ENCODE peak calls at places on chromosome 6, in five cellular contexts. One of them, this sample, is unnamed. For H3K4me1 and H3K36me3, the result is how much of the 10 kb centered on the place peaks cover.

GRCh38 chr6:145813285-145814034 is 1.1 kb downstream of the FBXO30 start:
- DNase-seq in Panc1: peak
- DNase-seq in pancreas: no peak
- DNase-seq in heart left ventricle: no peak
- DNase-seq in K562: peak
- DNase-seq in this sample: no peak

GRCh38 chr6:37920667-37921066 is 101.1 kb downstream of the ZFAND3 start:
- DNase-seq in Panc1: peak
- DNase-seq in pancreas: no peak
- DNase-seq in heart left ventricle: no peak
- DNase-seq in K562: no peak
- DNase-seq in this sample: no peak

GRCh38 chr6:135280375-135281136 is 99.4 kb downstream of the MYB start:
- DNase-seq in Panc1: no peak
- DNase-seq in pancreas: no peak
- DNase-seq in heart left ventricle: no peak
- DNase-seq in K562: peak
- DNase-seq in this sample: no peak

GRCh38 chr6:160967833-160968232 is 23.7 kb upstream of the MAP3K4 start:
- DNase-seq in Panc1: no peak
- DNase-seq in pancreas: no peak
- DNase-seq in heart left ventricle: peak
- DNase-seq in K562: no peak
- DNase-seq in this sample: no peak

GRCh38 chr6:7045331-7045730 is 62.4 kb upstream of the RREB1 start:
- DNase-seq in Panc1: no peak
- DNase-seq in pancreas: no peak
- DNase-seq in heart left ventricle: no peak
- DNase-seq in K562: no peak
- DNase-seq in this sample: no peak

GRCh38 chr6:82570083-82570482 is 206.5 kb downstream of the TPBG start:
- DNase-seq in Panc1: no peak
- DNase-seq in pancreas: no peak
- DNase-seq in heart left ventricle: no peak
- DNase-seq in K562: no peak
- DNase-seq in this sample: no peak

GRCh38 chr6:137928286-137928685 is 61.2 kb downstream of the TNFAIP3 start:
- DNase-seq in Panc1: no peak
- DNase-seq in pancreas: no peak
- DNase-seq in heart left ventricle: no peak
- DNase-seq in K562: no peak
- DNase-seq in this sample: no peak

GRCh38 chr6:49151461-49151860 is 311.6 kb downstream of the MMUT start:
- DNase-seq in Panc1: no peak
- DNase-seq in pancreas: no peak
- DNase-seq in heart left ventricle: no peak
- DNase-seq in K562: no peak
- DNase-seq in this sample: no peak

GRCh38 chr6:118912646-118913045 is 18.7 kb downstream of the ASF1A start:
- DNase-seq in Panc1: no peak
- DNase-seq in pancreas: no peak
- DNase-seq in heart left ventricle: no peak
- DNase-seq in K562: no peak
- DNase-seq in this sample: no peak

GRCh38 chr6:41040101-41040910 is 1.3 kb upstream of the UNC5CL start:
- DNase-seq in Panc1: no peak
- DNase-seq in pancreas: no peak
- DNase-seq in heart left ventricle: no peak
- DNase-seq in K562: peak
- DNase-seq in this sample: no peak

GRCh38 chr6:498795-499231 is 107.3 kb downstream of the IRF4 start:
- DNase-seq in Panc1: no peak
- DNase-seq in pancreas: no peak
- DNase-seq in heart left ventricle: no peak
- DNase-seq in K562: no peak
- DNase-seq in this sample: no peak

GRCh38 chr6:49328051-49328450 is 135.0 kb downstream of the MMUT start:
- DNase-seq in Panc1: no peak
- DNase-seq in pancreas: no peak
- DNase-seq in heart left ventricle: no peak
- DNase-seq in K562: no peak
- DNase-seq in this sample: no peak

GRCh38 chr6:157682856-157683481 is 140.1 kb upstream of the SNX9 start:
- DNase-seq in Panc1: peak
- DNase-seq in pancreas: no peak
- DNase-seq in heart left ventricle: no peak
- DNase-seq in K562: no peak
- DNase-seq in this sample: no peak

GRCh38 chr6:28673800-28674671 is 148.4 kb downstream of the GPX5 start:
- DNase-seq in Panc1: no peak
- DNase-seq in pancreas: no peak
- DNase-seq in heart left ventricle: no peak
- DNase-seq in K562: no peak
- DNase-seq in this sample: peak

GRCh38 chr6:83511901-83512681 is at the start of gene PRSS35:
- DNase-seq in Panc1: no peak
- DNase-seq in pancreas: peak
- DNase-seq in heart left ventricle: peak
- DNase-seq in K562: peak
- DNase-seq in this sample: peak

GRCh38 chr6:160765412-160765811 is 63.4 kb downstream of the PLG start:
- DNase-seq in Panc1: no peak
- DNase-seq in pancreas: no peak
- DNase-seq in heart left ventricle: no peak
- DNase-seq in K562: no peak
- DNase-seq in this sample: no peak

GRCh38 chr6:131627724-131628682 is at the start of gene MED23:
- DNase-seq in Panc1: peak
- DNase-seq in pancreas: peak
- DNase-seq in heart left ventricle: peak
- DNase-seq in K562: peak
- DNase-seq in this sample: peak

GRCh38 chr6:41122373-41122772 is 31.8 kb downstream of the TREML1 start:
- DNase-seq in Panc1: no peak
- DNase-seq in pancreas: no peak
- DNase-seq in heart left ventricle: no peak
- DNase-seq in K562: no peak
- DNase-seq in this sample: no peak

GRCh38 chr6:143406673-143407072 is 43.8 kb downstream of the ADAT2 start:
- DNase-seq in Panc1: no peak
- DNase-seq in pancreas: no peak
- DNase-seq in heart left ventricle: no peak
- DNase-seq in K562: no peak
- DNase-seq in this sample: no peak

GRCh38 chr6:100105138-100105537 is 111.1 kb upstream of the MCHR2 start:
- DNase-seq in Panc1: no peak
- DNase-seq in pancreas: no peak
- DNase-seq in heart left ventricle: no peak
- DNase-seq in K562: no peak
- DNase-seq in this sample: no peak

GRCh38 chr6:54248994-54249393 is 59.2 kb upstream of the TINAG start:
- DNase-seq in Panc1: no peak
- DNase-seq in pancreas: no peak
- DNase-seq in heart left ventricle: no peak
- DNase-seq in K562: no peak
- DNase-seq in this sample: no peak

GRCh38 chr6:26195924-26196845 is 109.0 kb downstream of the HFE start:
- DNase-seq in Panc1: no peak
- DNase-seq in pancreas: no peak
- DNase-seq in heart left ventricle: no peak
- DNase-seq in K562: peak
- DNase-seq in this sample: peak

GRCh38 chr6:136365781-136366354 is 76.2 kb upstream of the BCLAF1 start:
- DNase-seq in Panc1: no peak
- DNase-seq in pancreas: no peak
- DNase-seq in heart left ventricle: peak
- DNase-seq in K562: no peak
- DNase-seq in this sample: no peak

GRCh38 chr6:77763124-77763523 is 110.3 kb downstream of the MEI4 start:
- DNase-seq in Panc1: no peak
- DNase-seq in pancreas: no peak
- DNase-seq in heart left ventricle: no peak
- DNase-seq in K562: no peak
- DNase-seq in this sample: no peak

GRCh38 chr6:126721581-126722145 is 381.7 kb downstream of the CENPW start:
- DNase-seq in Panc1: peak
- DNase-seq in pancreas: no peak
- DNase-seq in heart left ventricle: no peak
- DNase-seq in K562: no peak
- DNase-seq in this sample: no peak

GRCh38 chr6:7821426-7821825 is 89.2 kb downstream of the TXNDC5 start:
- DNase-seq in Panc1: no peak
- DNase-seq in pancreas: no peak
- DNase-seq in heart left ventricle: no peak
- DNase-seq in K562: no peak
- DNase-seq in this sample: no peak

GRCh38 chr6:2552648-2553154 is 198.0 kb downstream of the MYLK4 start:
- DNase-seq in Panc1: no peak
- DNase-seq in pancreas: no peak
- DNase-seq in heart left ventricle: no peak
- DNase-seq in K562: no peak
- DNase-seq in this sample: no peak

GRCh38 chr6:53230775-53231467 is 82.3 kb upstream of the GCM1 start:
- DNase-seq in Panc1: no peak
- DNase-seq in pancreas: no peak
- DNase-seq in heart left ventricle: no peak
- DNase-seq in K562: no peak
- DNase-seq in this sample: no peak

GRCh38 chr6:70221025-70221714 is 81.7 kb downstream of the COL9A1 start:
- DNase-seq in Panc1: peak
- DNase-seq in pancreas: no peak
- DNase-seq in heart left ventricle: no peak
- DNase-seq in K562: peak
- DNase-seq in this sample: peak

GRCh38 chr6:83696674-83697073 is 12.2 kb downstream of the SNAP91 start:
- DNase-seq in Panc1: no peak
- DNase-seq in pancreas: no peak
- DNase-seq in heart left ventricle: no peak
- DNase-seq in K562: no peak
- DNase-seq in this sample: no peak

GRCh38 chr6:127457444-127458064 is 1.6 kb downstream of the KIAA0408 start:
- DNase-seq in Panc1: no peak
- DNase-seq in pancreas: no peak
- DNase-seq in heart left ventricle: no peak
- DNase-seq in K562: no peak
- DNase-seq in this sample: no peak

GRCh38 chr6:141552463-141552862 is 580.3 kb upstream of the GJE1 start:
- DNase-seq in Panc1: peak
- DNase-seq in pancreas: no peak
- DNase-seq in heart left ventricle: no peak
- DNase-seq in K562: no peak
- DNase-seq in this sample: no peak

GRCh38 chr6:39642300-39642699 is 82.9 kb downstream of the KIF6 start:
- DNase-seq in Panc1: no peak
- DNase-seq in pancreas: no peak
- DNase-seq in heart left ventricle: no peak
- DNase-seq in K562: no peak
- DNase-seq in this sample: no peak

GRCh38 chr6:39646751-39647420 is 78.3 kb downstream of the KIF6 start:
- DNase-seq in Panc1: no peak
- DNase-seq in pancreas: no peak
- DNase-seq in heart left ventricle: no peak
- DNase-seq in K562: no peak
- DNase-seq in this sample: no peak
- H3K4me3 ChIP-seq in Panc1: no peak
- H3K4me3 ChIP-seq in pancreas: no peak
- H3K4me3 ChIP-seq in heart left ventricle: no peak
- H3K4me3 ChIP-seq in K562: no peak
- H3K4me3 ChIP-seq in this sample: no peak

GRCh38 chr6:21102201-21102600 is 491.4 kb upstream of the SOX4 start:
- DNase-seq in Panc1: no peak
- DNase-seq in pancreas: no peak
- DNase-seq in heart left ventricle: no peak
- DNase-seq in K562: peak
- DNase-seq in this sample: no peak

GRCh38 chr6:21102624-21103023 is 490.9 kb upstream of the SOX4 start:
- DNase-seq in Panc1: no peak
- DNase-seq in pancreas: no peak
- DNase-seq in heart left ventricle: no peak
- DNase-seq in K562: peak
- DNase-seq in this sample: no peak

GRCh38 chr6:21100959-21101358 is 492.6 kb upstream of the SOX4 start:
- DNase-seq in Panc1: no peak
- DNase-seq in pancreas: no peak
- DNase-seq in heart left ventricle: no peak
- DNase-seq in K562: no peak
- DNase-seq in this sample: no peak

GRCh38 chr6:21103626-21104224 is 489.8 kb upstream of the SOX4 start:
- DNase-seq in Panc1: no peak
- DNase-seq in pancreas: no peak
- DNase-seq in heart left ventricle: no peak
- DNase-seq in K562: no peak
- DNase-seq in this sample: no peak

GRCh38 chr6:21101694-21102093 is 491.9 kb upstream of the SOX4 start:
- DNase-seq in Panc1: no peak
- DNase-seq in pancreas: no peak
- DNase-seq in heart left ventricle: no peak
- DNase-seq in K562: peak
- DNase-seq in this sample: no peak
- H3K4me1 ChIP-seq in Panc1: under half
- H3K4me1 ChIP-seq in pancreas: under half
- H3K4me1 ChIP-seq in heart left ventricle: under half
- H3K4me1 ChIP-seq in K562: under half
- H3K4me1 ChIP-seq in this sample: under half

GRCh38 chr6:148529010-148529409 is 186.4 kb downstream of the SASH1 start:
- DNase-seq in Panc1: no peak
- DNase-seq in pancreas: no peak
- DNase-seq in heart left ventricle: no peak
- DNase-seq in K562: no peak
- DNase-seq in this sample: no peak
- H3K36me3 ChIP-seq in Panc1: under half
- H3K36me3 ChIP-seq in pancreas: under half
- H3K36me3 ChIP-seq in heart left ventricle: half or more
- H3K36me3 ChIP-seq in K562: under half
- H3K36me3 ChIP-seq in this sample: under half

GRCh38 chr6:32252326-32253009 is 28.6 kb upstream of the NOTCH4 start:
- DNase-seq in Panc1: no peak
- DNase-seq in pancreas: no peak
- DNase-seq in heart left ventricle: no peak
- DNase-seq in K562: no peak
- DNase-seq in this sample: no peak

GRCh38 chr6:32254761-32255211 is 30.9 kb upstream of the NOTCH4 start:
- DNase-seq in Panc1: no peak
- DNase-seq in pancreas: no peak
- DNase-seq in heart left ventricle: no peak
- DNase-seq in K562: no peak
- DNase-seq in this sample: no peak

GRCh38 chr6:32255212-32256153 is 31.6 kb upstream of the NOTCH4 start:
- DNase-seq in Panc1: peak
- DNase-seq in pancreas: peak
- DNase-seq in heart left ventricle: peak
- DNase-seq in K562: peak
- DNase-seq in this sample: peak
- H3K4me3 ChIP-seq in Panc1: peak
- H3K4me3 ChIP-seq in pancreas: no peak
- H3K4me3 ChIP-seq in heart left ventricle: peak
- H3K4me3 ChIP-seq in K562: peak
- H3K4me3 ChIP-seq in this sample: no peak